ENCODE peak calls at places on chromosomes 11 and 22, in seven cellular contexts. One of them, this sample, is unnamed.
A peak's percentile ranks its signal among the peaks of the same experiment; 100 is the strongest.

GRCh38 chr11:121328967-121329653 is 36.5 kb downstream of the SC5D start:
- DNase-seq in stimulated activated CD4-positive, alpha-beta T cell treated with anti-CD3 and anti-CD28 coated beads, TNF-alpha, amount 100 ng/mL, for 24 hours: no peak
- DNase-seq in sciatic nerve: no peak
- DNase-seq in activated CD4-positive, alpha-beta T cell treated with anti-CD3 and anti-CD28 coated beads, Interleukin-2, amount 50 U/mL, for 1 hour: no peak
- DNase-seq in stimulated activated naive CD4-positive, alpha-beta T cell: no peak
- DNase-seq in lower leg skin: no peak
- DNase-seq in NCI-H1092: no peak
- DNase-seq in this sample: no peak

GRCh38 chr22:46083383-46084350 is 66.7 kb upstream of the PPARA start:
- DNase-seq in NCI-H1092: no peak
- DNase-seq in lower leg skin: peak; percentile 85
- DNase-seq in stimulated activated CD4-positive, alpha-beta T cell treated with anti-CD3 and anti-CD28 coated beads, TNF-alpha, amount 100 ng/mL, for 24 hours: no peak
- DNase-seq in stimulated activated naive CD4-positive, alpha-beta T cell: no peak
- DNase-seq in activated CD4-positive, alpha-beta T cell treated with anti-CD3 and anti-CD28 coated beads, Interleukin-2, amount 50 U/mL, for 1 hour: no peak
- DNase-seq in sciatic nerve: peak; percentile 57
- DNase-seq in this sample: peak; percentile 70

GRCh38 chr11:61880050-61880449 is 11.3 kb downstream of the FADS3 start:
- DNase-seq in activated CD4-positive, alpha-beta T cell treated with anti-CD3 and anti-CD28 coated beads, Interleukin-2, amount 50 U/mL, for 1 hour: no peak
- DNase-seq in sciatic nerve: no peak
- DNase-seq in stimulated activated CD4-positive, alpha-beta T cell treated with anti-CD3 and anti-CD28 coated beads, TNF-alpha, amount 100 ng/mL, for 24 hours: no peak
- DNase-seq in lower leg skin: no peak
- DNase-seq in NCI-H1092: no peak
- DNase-seq in stimulated activated naive CD4-positive, alpha-beta T cell: no peak
- DNase-seq in this sample: no peak

GRCh38 chr22:46009730-46010129 is 32.8 kb upstream of the WNT7B start:
- DNase-seq in stimulated activated naive CD4-positive, alpha-beta T cell: no peak
- DNase-seq in lower leg skin: no peak
- DNase-seq in activated CD4-positive, alpha-beta T cell treated with anti-CD3 and anti-CD28 coated beads, Interleukin-2, amount 50 U/mL, for 1 hour: no peak
- DNase-seq in sciatic nerve: no peak
- DNase-seq in NCI-H1092: no peak
- DNase-seq in stimulated activated CD4-positive, alpha-beta T cell treated with anti-CD3 and anti-CD28 coated beads, TNF-alpha, amount 100 ng/mL, for 24 hours: no peak
- DNase-seq in this sample: no peak

GRCh38 chr22:39611360-39611759 is 40.8 kb downstream of the CACNA1I start:
- DNase-seq in sciatic nerve: no peak
- DNase-seq in NCI-H1092: no peak
- DNase-seq in stimulated activated naive CD4-positive, alpha-beta T cell: no peak
- DNase-seq in stimulated activated CD4-positive, alpha-beta T cell treated with anti-CD3 and anti-CD28 coated beads, TNF-alpha, amount 100 ng/mL, for 24 hours: no peak
- DNase-seq in activated CD4-positive, alpha-beta T cell treated with anti-CD3 and anti-CD28 coated beads, Interleukin-2, amount 50 U/mL, for 1 hour: no peak
- DNase-seq in lower leg skin: no peak
- DNase-seq in this sample: no peak

GRCh38 chr11:116693206-116694016 is 79.4 kb downstream of the BUD13 start:
- DNase-seq in stimulated activated naive CD4-positive, alpha-beta T cell: no peak
- DNase-seq in activated CD4-positive, alpha-beta T cell treated with anti-CD3 and anti-CD28 coated beads, Interleukin-2, amount 50 U/mL, for 1 hour: no peak
- DNase-seq in NCI-H1092: no peak
- DNase-seq in sciatic nerve: no peak
- DNase-seq in lower leg skin: peak; percentile 81
- DNase-seq in stimulated activated CD4-positive, alpha-beta T cell treated with anti-CD3 and anti-CD28 coated beads, TNF-alpha, amount 100 ng/mL, for 24 hours: no peak
- DNase-seq in this sample: no peak

GRCh38 chr22:29427176-29427760 is 11.1 kb upstream of the RFPL1 start:
- DNase-seq in stimulated activated CD4-positive, alpha-beta T cell treated with anti-CD3 and anti-CD28 coated beads, TNF-alpha, amount 100 ng/mL, for 24 hours: no peak
- DNase-seq in activated CD4-positive, alpha-beta T cell treated with anti-CD3 and anti-CD28 coated beads, Interleukin-2, amount 50 U/mL, for 1 hour: no peak
- DNase-seq in NCI-H1092: no peak
- DNase-seq in sciatic nerve: no peak
- DNase-seq in lower leg skin: peak; percentile 54
- DNase-seq in stimulated activated naive CD4-positive, alpha-beta T cell: no peak
- DNase-seq in this sample: peak; percentile 21

GRCh38 chr11:124676386-124676785 is 2.7 kb downstream of the SPA17 start:
- DNase-seq in sciatic nerve: no peak
- DNase-seq in activated CD4-positive, alpha-beta T cell treated with anti-CD3 and anti-CD28 coated beads, Interleukin-2, amount 50 U/mL, for 1 hour: no peak
- DNase-seq in lower leg skin: no peak
- DNase-seq in stimulated activated naive CD4-positive, alpha-beta T cell: no peak
- DNase-seq in stimulated activated CD4-positive, alpha-beta T cell treated with anti-CD3 and anti-CD28 coated beads, TNF-alpha, amount 100 ng/mL, for 24 hours: no peak
- DNase-seq in NCI-H1092: no peak
- DNase-seq in this sample: peak; percentile 76

GRCh38 chr11:1263036-1263435 is 40.2 kb downstream of the MUC5B start:
- DNase-seq in sciatic nerve: no peak
- DNase-seq in stimulated activated naive CD4-positive, alpha-beta T cell: no peak
- DNase-seq in NCI-H1092: no peak
- DNase-seq in lower leg skin: no peak
- DNase-seq in activated CD4-positive, alpha-beta T cell treated with anti-CD3 and anti-CD28 coated beads, Interleukin-2, amount 50 U/mL, for 1 hour: no peak
- DNase-seq in stimulated activated CD4-positive, alpha-beta T cell treated with anti-CD3 and anti-CD28 coated beads, TNF-alpha, amount 100 ng/mL, for 24 hours: no peak
- DNase-seq in this sample: no peak

GRCh38 chr11:350723-351255 is 18.5 kb upstream of the B4GALNT4 start:
- DNase-seq in stimulated activated CD4-positive, alpha-beta T cell treated with anti-CD3 and anti-CD28 coated beads, TNF-alpha, amount 100 ng/mL, for 24 hours: no peak
- DNase-seq in NCI-H1092: no peak
- DNase-seq in lower leg skin: no peak
- DNase-seq in activated CD4-positive, alpha-beta T cell treated with anti-CD3 and anti-CD28 coated beads, Interleukin-2, amount 50 U/mL, for 1 hour: no peak
- DNase-seq in sciatic nerve: peak; percentile 58
- DNase-seq in stimulated activated naive CD4-positive, alpha-beta T cell: no peak
- DNase-seq in this sample: no peak

GRCh38 chr11:83092488-83093384 is 21.0 kb upstream of the RAB30 start:
- DNase-seq in sciatic nerve: no peak
- DNase-seq in stimulated activated CD4-positive, alpha-beta T cell treated with anti-CD3 and anti-CD28 coated beads, TNF-alpha, amount 100 ng/mL, for 24 hours: no peak
- DNase-seq in NCI-H1092: no peak
- DNase-seq in stimulated activated naive CD4-positive, alpha-beta T cell: no peak
- DNase-seq in activated CD4-positive, alpha-beta T cell treated with anti-CD3 and anti-CD28 coated beads, Interleukin-2, amount 50 U/mL, for 1 hour: no peak
- DNase-seq in lower leg skin: no peak
- DNase-seq in this sample: no peak

GRCh38 chr22:49925525-49926128 is 7.2 kb downstream of the CRELD2 start:
- DNase-seq in stimulated activated naive CD4-positive, alpha-beta T cell: peak; percentile 77
- DNase-seq in NCI-H1092: no peak
- DNase-seq in sciatic nerve: no peak
- DNase-seq in stimulated activated CD4-positive, alpha-beta T cell treated with anti-CD3 and anti-CD28 coated beads, TNF-alpha, amount 100 ng/mL, for 24 hours: peak; percentile 38
- DNase-seq in lower leg skin: no peak
- DNase-seq in activated CD4-positive, alpha-beta T cell treated with anti-CD3 and anti-CD28 coated beads, Interleukin-2, amount 50 U/mL, for 1 hour: peak; percentile 68
- DNase-seq in this sample: no peak

GRCh38 chr11:118921121-118921928 is 4.4 kb downstream of the BCL9L start:
- DNase-seq in NCI-H1092: no peak
- DNase-seq in sciatic nerve: peak; percentile 80
- DNase-seq in stimulated activated CD4-positive, alpha-beta T cell treated with anti-CD3 and anti-CD28 coated beads, TNF-alpha, amount 100 ng/mL, for 24 hours: no peak
- DNase-seq in stimulated activated naive CD4-positive, alpha-beta T cell: no peak
- DNase-seq in lower leg skin: peak; percentile 95
- DNase-seq in activated CD4-positive, alpha-beta T cell treated with anti-CD3 and anti-CD28 coated beads, Interleukin-2, amount 50 U/mL, for 1 hour: no peak
- DNase-seq in this sample: peak; percentile 93

GRCh38 chr11:122141757-122142156 is 25.7 kb upstream of the BLID start:
- DNase-seq in stimulated activated CD4-positive, alpha-beta T cell treated with anti-CD3 and anti-CD28 coated beads, TNF-alpha, amount 100 ng/mL, for 24 hours: no peak
- DNase-seq in sciatic nerve: no peak
- DNase-seq in stimulated activated naive CD4-positive, alpha-beta T cell: no peak
- DNase-seq in activated CD4-positive, alpha-beta T cell treated with anti-CD3 and anti-CD28 coated beads, Interleukin-2, amount 50 U/mL, for 1 hour: no peak
- DNase-seq in NCI-H1092: peak; percentile 75
- DNase-seq in lower leg skin: no peak
- DNase-seq in this sample: no peak

GRCh38 chr11:97574976-97575665 is 1185.3 kb downstream of the JRKL start:
- DNase-seq in stimulated activated naive CD4-positive, alpha-beta T cell: no peak
- DNase-seq in stimulated activated CD4-positive, alpha-beta T cell treated with anti-CD3 and anti-CD28 coated beads, TNF-alpha, amount 100 ng/mL, for 24 hours: no peak
- DNase-seq in sciatic nerve: no peak
- DNase-seq in activated CD4-positive, alpha-beta T cell treated with anti-CD3 and anti-CD28 coated beads, Interleukin-2, amount 50 U/mL, for 1 hour: no peak
- DNase-seq in lower leg skin: no peak
- DNase-seq in NCI-H1092: no peak
- DNase-seq in this sample: no peak

GRCh38 chr11:111001986-111002616 is 243.4 kb upstream of the POU2AF2 start:
- DNase-seq in sciatic nerve: no peak
- DNase-seq in NCI-H1092: no peak
- DNase-seq in activated CD4-positive, alpha-beta T cell treated with anti-CD3 and anti-CD28 coated beads, Interleukin-2, amount 50 U/mL, for 1 hour: no peak
- DNase-seq in stimulated activated CD4-positive, alpha-beta T cell treated with anti-CD3 and anti-CD28 coated beads, TNF-alpha, amount 100 ng/mL, for 24 hours: no peak
- DNase-seq in stimulated activated naive CD4-positive, alpha-beta T cell: no peak
- DNase-seq in lower leg skin: no peak
- DNase-seq in this sample: no peak

GRCh38 chr11:92550411-92550810 is 325.8 kb downstream of the FAT3 start:
- DNase-seq in lower leg skin: no peak
- DNase-seq in activated CD4-positive, alpha-beta T cell treated with anti-CD3 and anti-CD28 coated beads, Interleukin-2, amount 50 U/mL, for 1 hour: no peak
- DNase-seq in sciatic nerve: no peak
- DNase-seq in stimulated activated CD4-positive, alpha-beta T cell treated with anti-CD3 and anti-CD28 coated beads, TNF-alpha, amount 100 ng/mL, for 24 hours: no peak
- DNase-seq in stimulated activated naive CD4-positive, alpha-beta T cell: no peak
- DNase-seq in NCI-H1092: peak; percentile 90
- DNase-seq in this sample: no peak

GRCh38 chr11:78156081-78156844 is 16.8 kb upstream of the ALG8 start:
- DNase-seq in stimulated activated CD4-positive, alpha-beta T cell treated with anti-CD3 and anti-CD28 coated beads, TNF-alpha, amount 100 ng/mL, for 24 hours: no peak
- DNase-seq in lower leg skin: no peak
- DNase-seq in NCI-H1092: no peak
- DNase-seq in sciatic nerve: no peak
- DNase-seq in stimulated activated naive CD4-positive, alpha-beta T cell: no peak
- DNase-seq in activated CD4-positive, alpha-beta T cell treated with anti-CD3 and anti-CD28 coated beads, Interleukin-2, amount 50 U/mL, for 1 hour: no peak
- DNase-seq in this sample: no peak

GRCh38 chr11:70409871-70410270 is 11.5 kb downstream of the CTTN start:
- DNase-seq in stimulated activated naive CD4-positive, alpha-beta T cell: no peak
- DNase-seq in stimulated activated CD4-positive, alpha-beta T cell treated with anti-CD3 and anti-CD28 coated beads, TNF-alpha, amount 100 ng/mL, for 24 hours: no peak
- DNase-seq in lower leg skin: no peak
- DNase-seq in NCI-H1092: no peak
- DNase-seq in activated CD4-positive, alpha-beta T cell treated with anti-CD3 and anti-CD28 coated beads, Interleukin-2, amount 50 U/mL, for 1 hour: no peak
- DNase-seq in sciatic nerve: no peak
- DNase-seq in this sample: no peak

GRCh38 chr22:37674248-37674647 is 1.2 kb upstream of the LGALS1 start:
- DNase-seq in activated CD4-positive, alpha-beta T cell treated with anti-CD3 and anti-CD28 coated beads, Interleukin-2, amount 50 U/mL, for 1 hour: no peak
- DNase-seq in NCI-H1092: no peak
- DNase-seq in stimulated activated CD4-positive, alpha-beta T cell treated with anti-CD3 and anti-CD28 coated beads, TNF-alpha, amount 100 ng/mL, for 24 hours: no peak
- DNase-seq in lower leg skin: no peak
- DNase-seq in stimulated activated naive CD4-positive, alpha-beta T cell: no peak
- DNase-seq in sciatic nerve: no peak
- DNase-seq in this sample: no peak

GRCh38 chr11:74005721-74006517 is 3.0 kb downstream of the UCP3 start:
- DNase-seq in stimulated activated CD4-positive, alpha-beta T cell treated with anti-CD3 and anti-CD28 coated beads, TNF-alpha, amount 100 ng/mL, for 24 hours: no peak
- DNase-seq in lower leg skin: peak; percentile 72
- DNase-seq in NCI-H1092: no peak
- DNase-seq in sciatic nerve: peak; percentile 49
- DNase-seq in activated CD4-positive, alpha-beta T cell treated with anti-CD3 and anti-CD28 coated beads, Interleukin-2, amount 50 U/mL, for 1 hour: no peak
- DNase-seq in stimulated activated naive CD4-positive, alpha-beta T cell: no peak
- DNase-seq in this sample: peak; percentile 58